ENCODE peak calls at places on chromosomes 3 and 15, in four cellular contexts. K, J, A and W are unnamed samples.

GRCh38 chr3:136122006-136122405 is 74.1 kb downstream of the MSL2 start:
- DNase-seq in A (no peak), J (peak; percentile 23), K (no peak), W (no peak)

GRCh38 chr3:184167786-184168185 is 6.9 kb upstream of the AP2M1 start:
- DNase-seq in K (no peak), J (no peak), A (no peak), W (no peak)

GRCh38 chr3:184334470-184335158 is 2.8 kb upstream of the FAM131A start:
- DNase-seq in A (no peak), J (peak; percentile 92), K (peak; percentile 54), W (no peak)

GRCh38 chr15:75307778-75308390 is 25.2 kb downstream of the GOLGA6D start:
- DNase-seq in K (peak; percentile 4), J (peak; percentile 41), A (peak; percentile 64), W (peak; percentile 41)

GRCh38 chr3:175608351-175608750 is 749.2 kb downstream of the NAALADL2 start:
- DNase-seq in J (no peak), A (no peak), K (no peak), W (no peak)

GRCh38 chr15:100236981-100237720 is 104.6 kb downstream of the ADAMTS17 start:
- DNase-seq in K (no peak), J (no peak), A (no peak), W (no peak)

GRCh38 chr15:100842756-100843730 is 36.6 kb upstream of the ALDH1A3 start:
- DNase-seq in J (peak; percentile 32), A (no peak), K (peak; percentile 84), W (no peak)

GRCh38 chr15:39959411-39959810 is 25.5 kb downstream of the EIF2AK4 start:
- DNase-seq in A (no peak), K (peak; percentile 40), J (no peak), W (no peak)

DNA sequence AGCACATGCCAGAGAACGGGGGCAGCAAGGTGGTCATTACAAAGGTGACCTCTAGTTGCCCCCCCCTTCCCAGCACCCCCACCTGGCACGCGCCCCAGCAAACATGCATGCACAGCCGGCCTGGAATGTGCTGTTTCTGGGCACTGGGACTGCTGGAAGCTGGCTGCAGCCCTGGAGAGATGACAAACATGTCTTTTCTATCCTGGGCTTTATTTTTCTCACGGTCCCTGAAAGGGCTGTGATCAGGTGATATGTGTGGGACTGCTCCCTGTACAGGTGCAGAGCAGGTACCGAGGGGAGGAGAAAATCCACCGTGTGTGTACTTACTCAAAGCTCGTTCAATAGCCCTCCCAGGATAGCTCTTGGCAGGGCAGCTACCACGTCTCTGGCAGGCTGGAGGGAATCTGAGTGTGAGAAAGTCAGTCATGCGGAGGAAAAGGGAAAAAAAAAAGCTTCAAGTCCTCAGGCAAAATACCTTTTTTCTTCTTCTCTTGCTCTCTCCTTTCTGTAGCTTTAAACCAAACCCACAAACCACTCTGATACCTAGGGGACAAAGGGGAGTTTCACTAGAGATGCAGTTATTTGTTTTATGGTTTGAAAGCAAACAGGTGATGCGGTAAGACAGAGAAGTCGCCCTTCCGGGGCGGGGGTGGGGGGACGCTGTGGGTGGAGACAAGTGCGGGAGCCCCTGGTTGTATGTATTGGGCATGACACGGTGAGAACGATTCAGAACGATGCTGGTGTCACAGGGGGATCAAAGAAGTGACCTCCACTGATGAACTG is 5.0 kb upstream of the HES1 start:
- DNase-seq in A (peak; percentile 67), K (no peak), J (peak; percentile 42), W (peak; percentile 35)
- H3K4me3 ChIP-seq in A (no peak overlapping the region), K (no peak overlapping the region), J (no peak overlapping the region), W (no peak overlapping the region)

DNA sequence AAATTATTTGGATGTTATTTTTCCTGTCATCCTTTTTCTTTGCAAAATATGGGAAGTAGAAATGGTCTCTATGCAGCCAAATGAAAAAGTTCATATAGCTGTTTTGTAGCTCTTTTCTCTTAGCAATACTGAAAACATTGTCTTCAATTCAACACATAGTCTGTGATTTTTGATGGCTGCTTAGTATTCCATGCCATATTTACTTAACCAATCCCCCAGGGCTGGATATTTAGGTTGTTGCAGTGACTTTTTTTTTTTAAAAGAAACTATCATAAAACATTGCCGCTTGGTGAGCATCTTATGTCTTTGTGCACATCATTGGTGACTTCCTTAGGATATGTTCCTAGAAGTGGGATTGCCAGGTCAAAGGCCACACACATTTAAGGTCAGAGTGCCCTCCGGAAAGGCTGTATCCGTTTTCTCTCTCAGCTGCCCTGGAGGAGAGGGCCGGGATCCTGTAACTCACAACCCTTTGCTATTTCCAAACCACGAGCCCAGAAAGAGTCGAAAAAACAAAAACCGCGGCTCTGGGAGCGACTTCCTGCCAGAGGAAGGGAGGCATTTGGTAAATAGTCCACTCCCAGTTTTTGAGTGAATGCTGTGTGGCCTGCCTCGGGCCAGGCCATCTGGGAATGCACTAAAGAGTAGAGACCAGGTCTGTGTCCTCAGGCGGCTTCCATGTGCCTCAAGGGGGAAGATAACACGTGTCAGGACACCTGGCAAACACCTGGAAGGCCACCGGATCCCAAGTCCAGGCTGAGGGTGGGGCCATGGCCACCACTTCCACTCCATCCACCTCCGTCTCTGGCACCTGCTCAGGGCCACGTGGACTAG is 41.9 kb downstream of the SMAD6 start:
- DNase-seq in K (peak; percentile 73), J (peak; percentile 58), A (no peak), W (no peak)
- H3K4me1 ChIP-seq in K (peaks cover 60% of the 10 kb centered on the region), J (peaks cover 66% of the 10 kb centered on the region), A (peaks cover 39% of the 10 kb centered on the region), W (peaks cover 32% of the 10 kb centered on the region)

GRCh38 chr3:139332092-139332491 is 11.7 kb upstream of the MRPS22 start:
- DNase-seq in J (no peak), A (no peak), K (no peak), W (no peak)

GRCh38 chr3:139327231-139327630 is 16.6 kb upstream of the MRPS22 start:
- DNase-seq in J (no peak), A (no peak), K (no peak), W (no peak)

GRCh38 chr3:139327861-139328260 is 16.0 kb upstream of the MRPS22 start:
- DNase-seq in K (no peak), J (no peak), A (no peak), W (no peak)

GRCh38 chr3:139328356-139328755 is 15.5 kb upstream of the MRPS22 start:
- DNase-seq in K (no peak), A (no peak), J (no peak), W (no peak)

DNA sequence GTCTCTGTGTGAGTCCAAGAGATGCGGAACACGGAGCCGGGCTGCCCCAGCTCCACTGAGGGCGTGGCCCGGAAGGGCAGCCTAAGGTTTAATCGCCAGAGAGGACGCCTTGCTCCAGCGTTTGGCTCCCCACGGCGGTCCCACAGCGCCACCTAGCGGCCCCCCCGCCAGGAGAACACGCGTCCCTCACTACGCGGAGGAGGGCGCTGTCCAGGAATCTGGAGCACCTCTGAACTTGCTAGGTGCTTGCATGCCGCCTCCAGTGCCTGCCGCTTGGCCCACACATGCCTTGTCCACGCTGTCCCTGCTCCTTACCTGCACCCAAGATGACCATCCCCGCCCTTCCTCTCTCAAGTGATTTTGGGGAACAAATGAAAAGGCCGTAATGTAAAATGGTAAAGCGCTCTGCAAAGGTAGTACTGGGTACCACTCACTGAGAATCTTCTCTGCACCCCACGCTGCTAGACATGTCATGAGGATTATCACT is 14.4 kb upstream of the MRPS22 start:
- DNase-seq in K (peak; percentile 79), J (peak; percentile 91), A (peak; percentile 92), W (peak; percentile 90)
- H3K4me3 ChIP-seq in K (no peak overlapping the region), J (peak overlapping the region; percentile 30), A (no peak overlapping the region), W (no peak overlapping the region)

DNA sequence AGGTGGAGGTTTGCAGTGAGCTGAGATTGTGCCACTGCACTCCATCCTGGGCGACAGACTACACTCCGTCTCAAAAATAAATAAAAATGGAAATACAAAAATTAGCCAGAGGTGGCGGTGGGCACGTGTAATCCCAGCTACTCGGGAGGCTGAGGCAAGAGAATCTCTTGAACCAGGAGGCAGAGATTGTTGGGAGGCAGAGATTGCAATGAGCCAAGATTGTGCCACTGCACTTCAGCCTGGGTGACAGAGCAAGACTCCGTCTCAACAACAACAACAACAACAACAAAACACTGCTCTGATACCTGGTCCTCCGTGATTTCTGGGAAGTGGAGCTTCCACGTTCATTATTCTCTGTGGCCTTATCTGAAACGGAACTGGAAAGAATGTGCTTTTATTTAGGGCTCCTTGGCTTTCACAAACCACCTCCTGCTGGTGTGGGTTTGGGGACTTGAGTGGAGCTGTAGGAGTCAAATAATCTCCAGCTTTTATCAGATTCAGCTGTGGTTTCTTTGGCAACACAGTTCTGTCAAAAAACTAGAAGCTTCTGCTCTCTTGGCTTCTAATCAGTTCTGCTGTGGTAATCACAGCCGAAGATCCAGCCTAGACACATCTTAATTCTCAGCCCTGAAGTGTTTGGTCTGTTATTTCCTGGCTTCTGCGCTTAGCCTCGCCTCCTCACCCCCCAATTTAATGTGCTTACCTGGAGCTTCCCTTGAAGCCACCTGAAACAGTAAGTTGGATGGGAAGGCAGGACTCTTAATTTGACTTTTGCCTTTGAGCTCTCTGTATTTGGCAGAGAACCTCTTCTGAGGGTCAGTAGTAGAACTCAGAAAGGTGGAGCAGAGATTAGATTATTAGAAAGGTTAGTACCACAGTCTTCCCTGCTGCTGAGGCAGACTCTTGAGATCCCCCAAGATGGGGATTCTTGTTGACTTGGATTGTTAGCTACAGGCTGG is 21.4 kb downstream of the IRAK2 start:
- DNase-seq in A (no peak), J (no peak), K (no peak), W (no peak)
- H3K4me1 ChIP-seq in A (peaks cover 37% of the 10 kb centered on the region), J (peaks cover 10% of the 10 kb centered on the region), K (peaks cover 8% of the 10 kb centered on the region), W (no peaks in the 10 kb centered on the region)

DNA sequence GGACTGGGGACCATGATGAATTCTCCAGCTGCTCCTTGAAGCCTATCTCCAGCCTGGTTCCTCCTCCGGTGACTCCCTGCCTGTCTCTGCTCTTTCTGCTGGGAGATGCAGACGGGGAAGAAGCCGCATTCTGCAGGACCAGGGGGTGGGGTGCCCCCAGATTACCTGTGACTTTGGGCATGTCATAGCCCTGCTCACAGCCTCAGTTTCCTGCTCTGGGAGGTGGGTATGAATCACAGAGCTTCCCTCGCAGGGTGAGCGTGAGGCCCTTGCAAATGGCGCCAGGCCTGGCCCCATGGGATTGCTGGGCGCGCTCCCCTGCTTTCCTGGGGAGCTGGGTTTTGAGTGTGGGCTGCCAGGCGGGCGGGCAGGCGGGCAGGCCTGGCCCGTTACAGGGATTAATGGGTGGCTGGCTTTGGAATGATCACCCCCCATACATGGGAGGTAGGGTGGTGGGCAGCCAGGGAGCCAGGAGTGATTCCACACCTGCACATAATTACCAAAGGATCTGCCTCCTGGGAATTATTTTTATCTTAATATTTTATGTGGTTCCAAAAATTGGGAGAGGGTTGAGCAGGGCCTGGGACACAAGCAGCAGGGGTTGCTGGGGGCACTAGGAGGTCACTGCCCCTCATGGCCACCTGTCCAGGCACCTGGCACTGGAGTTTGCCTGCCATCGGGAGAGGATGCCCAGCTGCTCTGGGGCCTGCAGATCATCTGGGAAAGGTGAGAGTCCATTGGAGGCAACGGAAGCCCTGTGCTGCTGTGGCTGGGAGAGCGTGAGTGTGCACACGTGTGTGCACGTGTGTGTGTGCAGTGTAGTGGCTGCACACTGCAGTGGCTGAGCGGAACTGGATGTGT is 106.8 kb downstream of the WNT7A start:
- DNase-seq in K (no peak), J (no peak), A (no peak), W (no peak)
- H3K4me3 ChIP-seq in K (no peak overlapping the region), J (no peak overlapping the region), A (no peak overlapping the region), W (no peak overlapping the region)

DNA sequence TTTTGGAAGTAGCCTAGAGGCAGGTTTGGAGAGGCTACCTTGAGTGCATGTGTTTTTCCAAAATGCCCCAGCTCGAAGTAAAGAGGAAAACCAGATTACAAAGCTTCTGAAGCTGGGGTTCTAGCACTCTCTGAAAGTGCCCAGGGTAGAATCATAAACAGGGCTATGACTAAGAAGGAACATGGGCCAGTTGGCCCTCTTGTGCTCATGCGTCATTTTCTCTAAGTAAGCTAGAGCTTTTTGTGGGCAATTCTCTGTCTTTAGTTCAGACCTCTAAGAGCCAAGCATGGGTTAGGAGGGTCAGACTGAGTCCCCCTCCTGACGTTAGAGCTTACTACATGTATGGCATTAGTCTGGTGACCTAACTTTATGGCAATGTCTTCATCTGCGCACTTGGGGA is 129.5 kb upstream of the UMPS start:
- DNase-seq in A (no peak), K (no peak), J (no peak), W (no peak)
- H3K4me1 ChIP-seq in A (peaks cover 59% of the 10 kb centered on the region), K (peaks cover 12% of the 10 kb centered on the region), J (no peaks in the 10 kb centered on the region), W (peaks cover 38% of the 10 kb centered on the region)